ENCODE peak calls at places on chromosomes 4 and X, in eight cellular contexts. T, X, W, D, I, H, C and F are unnamed samples.

GRCh38 chr4:1041147-1041935 is 29.9 kb downstream of the FGFRL1 start:
- DNase-seq in T (peak), X (no peak), W (peak), D (peak), I (no peak), H (no peak), C (no peak), F (no peak)

GRCh38 chr4:30717208-30718020 is 2.8 kb upstream of the PCDH7 start:
- DNase-seq in T (peak), X (no peak), W (peak), D (peak), I (peak), H (no peak), C (peak), F (peak)

GRCh38 chr4:110808371-110808878 is 185.5 kb upstream of the PITX2 start:
- DNase-seq in T (peak), X (no peak), W (peak), D (peak), I (no peak), H (no peak), C (no peak), F (no peak)

GRCh38 chrX:147848543-147849448 is 62.9 kb upstream of the FMR1 start:
- DNase-seq in T (no peak), X (no peak), W (no peak), D (no peak), I (no peak), H (no peak), C (no peak), F (no peak)

GRCh38 chr4:18192901-18193300 is 171.3 kb upstream of the LCORL start:
- DNase-seq in T (no peak), X (no peak), W (no peak), D (no peak), I (no peak), H (no peak), C (no peak), F (no peak)

GRCh38 chr4:113064244-113064643 is 14.8 kb downstream of the ANK2 start:
- DNase-seq in T (no peak), X (no peak), W (no peak), D (no peak), I (no peak), H (no peak), C (no peak), F (no peak)

GRCh38 chr4:121380448-121381147 is at the start of gene QRFPR:
- DNase-seq in T (peak), X (no peak), W (no peak), D (no peak), I (peak), H (no peak), C (peak), F (no peak)

GRCh38 chr4:8306511-8307021 is 37.0 kb downstream of the HTRA3 start:
- DNase-seq in T (peak), X (no peak), W (no peak), D (no peak), I (peak), H (no peak), C (peak), F (peak)

GRCh38 chr4:76209876-76210275 is 3.7 kb downstream of the SCARB2 start:
- DNase-seq in T (no peak), X (no peak), W (no peak), D (no peak), I (no peak), H (no peak), C (no peak), F (no peak)

GRCh38 chr4:169179609-169180526 is 90.9 kb downstream of the SH3RF1 start:
- DNase-seq in T (no peak), X (no peak), W (no peak), D (peak), I (no peak), H (no peak), C (no peak), F (no peak)

GRCh38 chr4:93063325-93063724 is 759.6 kb downstream of the GRID2 start:
- DNase-seq in T (no peak), X (no peak), W (no peak), D (no peak), I (no peak), H (no peak), C (no peak), F (no peak)

GRCh38 chrX:109889289-109890006 is 113.5 kb upstream of the TMEM164 start:
- DNase-seq in T (peak), X (peak), W (peak), D (peak), I (no peak), H (no peak), C (peak), F (no peak)

GRCh38 chrX:73266766-73267165 is 52.1 kb upstream of the NAP1L2 start:
- DNase-seq in T (no peak), X (no peak), W (no peak), D (no peak), I (no peak), H (no peak), C (no peak), F (no peak)

GRCh38 chr4:83268491-83268890 is 16.1 kb downstream of the COQ2 start:
- DNase-seq in T (no peak), X (no peak), W (no peak), D (no peak), I (no peak), H (no peak), C (no peak), F (no peak)

GRCh38 chr4:43244688-43245382 is 352.3 kb downstream of the GRXCR1 start:
- DNase-seq in T (no peak), X (no peak), W (no peak), D (no peak), I (no peak), H (no peak), C (no peak), F (no peak)

GRCh38 chr4:43241104-43241503 is 348.6 kb downstream of the GRXCR1 start:
- DNase-seq in T (no peak), X (no peak), W (no peak), D (no peak), I (no peak), H (no peak), C (no peak), F (no peak)

GRCh38 chr4:43238556-43238955 is 346.0 kb downstream of the GRXCR1 start:
- DNase-seq in T (no peak), X (no peak), W (no peak), D (no peak), I (no peak), H (no peak), C (no peak), F (no peak)

GRCh38 chr4:43242611-43243010 is 350.1 kb downstream of the GRXCR1 start:
- DNase-seq in T (peak), X (no peak), W (no peak), D (peak), I (no peak), H (no peak), C (no peak), F (no peak)

GRCh38 chr4:43243433-43244116 is 351.1 kb downstream of the GRXCR1 start:
- DNase-seq in T (peak), X (no peak), W (no peak), D (no peak), I (no peak), H (no peak), C (no peak), F (no peak)
- H3K4me3 ChIP-seq in T (no peak), X (no peak), W (no peak), D (no peak), I (no peak), H (no peak), C (no peak), F (no peak)

DNA sequence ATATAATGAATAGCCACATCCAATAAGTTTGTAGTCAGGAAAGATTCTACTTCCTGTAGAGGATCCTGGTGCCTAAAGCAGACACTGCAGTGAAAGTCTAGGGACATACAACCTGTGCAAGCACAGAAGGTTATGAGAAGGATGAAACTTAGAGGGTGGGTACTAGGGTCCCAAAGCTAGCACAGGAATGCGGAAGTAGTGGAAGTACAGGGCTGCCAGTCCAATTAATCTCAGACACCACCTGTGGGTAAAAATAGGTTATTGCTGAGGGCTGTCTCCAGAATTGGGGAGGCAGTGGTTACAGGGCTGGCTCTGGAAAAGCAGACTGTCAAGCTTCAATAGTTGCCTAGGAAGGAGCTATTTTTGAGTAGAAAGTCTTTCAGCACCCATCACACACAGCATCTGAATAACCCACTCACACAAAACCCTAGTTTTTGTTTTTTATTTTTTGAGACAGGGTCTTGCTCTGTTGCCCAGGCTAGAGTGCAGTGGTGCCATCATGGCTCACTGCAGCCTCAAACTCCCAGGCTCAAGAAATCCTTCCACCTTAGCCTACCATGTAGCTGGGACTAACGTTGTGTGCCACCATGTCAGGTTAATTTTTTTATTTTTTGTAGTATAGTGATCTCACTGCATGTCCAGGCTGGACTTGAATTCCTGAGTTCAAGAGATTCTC is 50.8 kb upstream of the ELF2 start:
- DNase-seq in T (no peak), X (peak), W (no peak), D (no peak), I (no peak), H (no peak), C (no peak), F (no peak)
- TF ChIP-seq CTCF in T (no peak), X (peak), W (peak), D (peak), I (peak), H (no peak), C (no peak), F (peak)

GRCh38 chr4:88320174-88320779 is 35.9 kb upstream of the PPM1K start:
- DNase-seq in T (no peak), X (peak), W (peak), D (no peak), I (no peak), H (no peak), C (no peak), F (no peak)
- H3K4me3 ChIP-seq in T (no peak), X (peak), W (no peak), D (no peak), I (no peak), H (no peak), C (no peak), F (no peak)

DNA sequence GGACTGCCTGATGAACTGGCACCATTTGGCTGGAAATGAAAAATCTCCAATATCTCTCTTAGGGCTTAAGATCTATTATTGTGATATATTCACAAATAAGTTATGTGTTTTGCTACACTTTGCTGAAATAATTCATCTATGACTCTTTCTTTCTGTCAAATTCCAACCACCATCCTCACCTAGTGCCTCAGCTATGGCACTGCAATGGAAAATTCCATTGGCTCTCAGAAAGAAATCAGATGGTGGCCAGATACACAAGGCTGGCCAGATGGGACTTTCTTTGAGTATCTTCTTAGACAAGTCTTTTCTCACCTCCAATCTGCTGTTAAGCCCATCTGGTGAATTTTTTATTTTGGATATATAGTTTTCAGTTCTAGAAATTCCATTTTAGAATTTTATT is 28.0 kb downstream of the NAT8L start:
- DNase-seq in T (no peak), X (no peak), W (no peak), D (no peak), I (no peak), H (no peak), C (no peak), F (no peak)
- TF ChIP-seq CTCF in T (no peak), X (no peak), W (peak), D (peak), I (no peak), H (no peak), C (no peak), F (peak)

DNA sequence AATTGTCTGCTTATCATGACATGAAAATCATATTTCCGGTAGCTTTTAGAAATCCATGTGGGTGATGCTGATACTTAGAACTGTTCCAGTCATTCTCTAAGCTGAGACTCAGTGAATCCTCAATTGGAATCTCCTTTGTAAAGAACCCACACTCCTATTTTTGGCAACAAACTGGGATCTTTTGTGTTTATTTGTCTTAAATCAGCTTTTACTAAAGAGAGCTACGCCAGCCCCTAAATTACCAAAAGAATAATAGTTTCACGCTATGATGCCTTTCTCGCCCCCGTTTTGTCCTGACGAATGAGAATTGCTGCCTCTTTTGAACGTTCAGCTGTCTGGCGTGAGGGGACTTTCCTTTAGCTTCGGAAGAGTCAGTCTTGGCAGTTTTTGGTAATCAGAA is 195.9 kb downstream of the SHOX start:
- DNase-seq in T (no peak), X (no peak), W (peak), D (no peak), I (no peak), H (no peak), C (no peak), F (no peak)
- H3K4me3 ChIP-seq in T (no peak), X (no peak), W (no peak), D (no peak), I (no peak), H (no peak), C (no peak), F (no peak)

DNA sequence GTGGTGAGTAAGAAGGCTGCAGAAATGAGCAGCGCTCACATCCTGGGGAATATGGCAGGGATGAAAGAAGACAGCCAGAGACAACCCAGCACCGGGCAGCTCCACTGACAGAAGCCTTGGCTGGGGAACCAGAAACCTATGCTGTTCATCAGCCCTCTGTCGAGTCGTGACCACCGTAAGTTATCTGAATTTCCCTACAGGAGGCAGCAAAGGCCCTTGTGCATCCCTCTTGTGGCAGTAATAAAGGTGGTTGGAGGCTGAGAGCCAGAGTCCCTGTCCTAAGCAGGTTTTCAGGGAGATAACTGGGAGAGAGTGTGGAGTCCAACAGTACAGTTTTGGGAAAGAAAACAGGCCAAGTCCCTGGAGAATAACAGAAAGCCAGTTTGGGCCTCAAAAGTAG is 194.0 kb upstream of the BOD1L1 start:
- DNase-seq in T (peak), X (no peak), W (no peak), D (no peak), I (no peak), H (no peak), C (peak), F (no peak)
- TF ChIP-seq CTCF in T (no peak), X (no peak), W (peak), D (peak), I (no peak), H (no peak), C (no peak), F (no peak)

DNA sequence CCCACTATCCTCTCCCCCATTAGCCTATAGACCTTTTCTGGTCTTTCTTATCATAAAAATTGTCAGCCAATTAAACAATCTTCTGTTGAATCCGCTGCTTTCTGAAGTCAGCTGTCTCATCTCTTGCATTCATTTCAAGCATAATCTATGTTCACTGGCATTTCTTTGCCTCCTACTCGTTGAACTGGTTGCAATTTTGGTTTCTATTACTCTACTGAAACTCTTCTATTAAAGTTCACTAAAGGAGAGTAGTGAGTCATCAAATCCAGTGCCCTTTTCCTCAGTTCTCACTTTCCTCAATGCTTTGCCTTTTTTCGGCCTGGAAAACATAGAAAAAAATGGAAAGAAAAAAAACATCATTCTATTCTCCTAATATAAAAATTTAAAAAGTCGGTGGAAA is 23.9 kb upstream of the CXCL13 start:
- DNase-seq in T (peak), X (no peak), W (no peak), D (no peak), I (no peak), H (no peak), C (no peak), F (no peak)
- H3K4me3 ChIP-seq in T (no peak), X (no peak), W (no peak), D (no peak), I (no peak), H (no peak), C (no peak), F (no peak)